ENCODE peak calls at places on chromosomes 1 and 21, in five cellular contexts. One of them, this sample, is unnamed.

GRCh38 chr1:43292679-43293078 is 7.3 kb upstream of the C1orf210 start:
- DNase-seq in tibial nerve: no peak
- DNase-seq in thyroid gland: no peak
- DNase-seq in H9: no peak
- DNase-seq in GM23338: no peak
- DNase-seq in this sample: no peak

GRCh38 chr1:234102591-234102990 is 198.1 kb downstream of the SLC35F3 start:
- DNase-seq in thyroid gland: no peak
- DNase-seq in GM23338: no peak
- DNase-seq in H9: no peak
- DNase-seq in tibial nerve: no peak
- DNase-seq in this sample: no peak

GRCh38 chr21:45264919-45265515 is 22.7 kb downstream of the POFUT2 start:
- DNase-seq in tibial nerve: peak
- DNase-seq in GM23338: no peak
- DNase-seq in H9: peak
- DNase-seq in thyroid gland: no peak
- DNase-seq in this sample: no peak

GRCh38 chr1:53368314-53369033 is 40.6 kb upstream of the LRP8 start:
- DNase-seq in tibial nerve: no peak
- DNase-seq in GM23338: no peak
- DNase-seq in H9: peak
- DNase-seq in thyroid gland: no peak
- DNase-seq in this sample: peak

GRCh38 chr1:186536272-186536905 is 75.5 kb upstream of the PDC start:
- DNase-seq in tibial nerve: no peak
- DNase-seq in GM23338: no peak
- DNase-seq in H9: no peak
- DNase-seq in thyroid gland: no peak
- DNase-seq in this sample: no peak

GRCh38 chr1:87154351-87154750 is 174.3 kb upstream of the LMO4 start:
- DNase-seq in thyroid gland: no peak
- DNase-seq in tibial nerve: no peak
- DNase-seq in GM23338: no peak
- DNase-seq in H9: no peak
- DNase-seq in this sample: no peak

GRCh38 chr21:33099131-33099530 is 29.2 kb downstream of the OLIG1 start:
- DNase-seq in GM23338: no peak
- DNase-seq in tibial nerve: no peak
- DNase-seq in H9: no peak
- DNase-seq in thyroid gland: no peak
- DNase-seq in this sample: no peak

GRCh38 chr21:33973268-33973667 is 57.7 kb upstream of the ATP5PO start:
- DNase-seq in tibial nerve: no peak
- DNase-seq in H9: no peak
- DNase-seq in thyroid gland: no peak
- DNase-seq in GM23338: no peak
- DNase-seq in this sample: no peak

GRCh38 chr1:89804646-89805237 is 16.1 kb upstream of the LRRC8D start:
- DNase-seq in GM23338: peak
- DNase-seq in H9: peak
- DNase-seq in thyroid gland: peak
- DNase-seq in tibial nerve: peak
- DNase-seq in this sample: peak

GRCh38 chr1:97119260-97119659 is 397.7 kb downstream of the PTBP2 start:
- DNase-seq in H9: no peak
- DNase-seq in thyroid gland: no peak
- DNase-seq in GM23338: no peak
- DNase-seq in tibial nerve: no peak
- DNase-seq in this sample: no peak

GRCh38 chr21:32371913-32372314 is 20.9 kb downstream of the URB1 start:
- DNase-seq in thyroid gland: no peak
- DNase-seq in tibial nerve: no peak
- DNase-seq in GM23338: no peak
- DNase-seq in H9: no peak
- DNase-seq in this sample: no peak

GRCh38 chr21:29260461-29260860 is 38.3 kb upstream of the BACH1 start:
- DNase-seq in thyroid gland: no peak
- DNase-seq in H9: no peak
- DNase-seq in GM23338: no peak
- DNase-seq in tibial nerve: no peak
- DNase-seq in this sample: no peak

GRCh38 chr1:21491483-21492170 is 17.6 kb upstream of the ALPL start:
- DNase-seq in GM23338: no peak
- DNase-seq in tibial nerve: no peak
- DNase-seq in H9: no peak
- DNase-seq in thyroid gland: peak
- DNase-seq in this sample: no peak

GRCh38 chr21:43988016-43988415 is 24.1 kb upstream of the TRAPPC10 start:
- DNase-seq in tibial nerve: no peak
- DNase-seq in thyroid gland: no peak
- DNase-seq in H9: no peak
- DNase-seq in GM23338: no peak
- DNase-seq in this sample: no peak
- H3K27ac ChIP-seq in tibial nerve: no peak
- H3K27ac ChIP-seq in thyroid gland: no peak
- H3K27ac ChIP-seq in H9: no peak
- H3K27ac ChIP-seq in GM23338: no peak
- H3K27ac ChIP-seq in this sample: no peak

DNA sequence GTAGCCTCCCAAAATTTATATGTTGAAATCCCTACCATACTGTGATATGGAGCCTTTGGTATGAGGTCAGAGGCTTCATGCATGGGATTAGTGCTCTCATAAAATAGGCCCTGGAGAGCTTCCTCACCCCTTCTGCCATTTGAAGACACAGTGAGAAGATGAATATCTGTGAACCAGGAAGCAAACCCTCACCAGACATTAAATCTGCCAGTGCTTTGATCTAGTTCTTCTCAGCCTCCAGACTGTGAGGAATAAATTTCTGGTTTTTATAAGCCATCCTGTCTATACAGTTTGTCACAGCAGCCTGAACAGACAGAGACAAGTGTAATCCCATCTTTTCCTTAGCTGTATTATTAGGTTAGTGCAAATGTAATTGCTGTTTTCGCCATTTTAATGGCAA is 88.4 kb downstream of the OLFML2B start:
- DNase-seq in thyroid gland: no peak
- DNase-seq in tibial nerve: no peak
- DNase-seq in H9: no peak
- DNase-seq in GM23338: no peak
- DNase-seq in this sample: no peak
- H3K27ac ChIP-seq in thyroid gland: no peak
- H3K27ac ChIP-seq in tibial nerve: no peak
- H3K27ac ChIP-seq in H9: no peak
- H3K27ac ChIP-seq in GM23338: no peak
- H3K27ac ChIP-seq in this sample: no peak

GRCh38 chr1:229665912-229666558 is 40.0 kb downstream of the URB2 start:
- DNase-seq in tibial nerve: no peak
- DNase-seq in thyroid gland: no peak
- DNase-seq in H9: no peak
- DNase-seq in GM23338: no peak
- DNase-seq in this sample: no peak

GRCh38 chr1:229657993-229658755 is 32.1 kb downstream of the URB2 start:
- DNase-seq in H9: no peak
- DNase-seq in GM23338: no peak
- DNase-seq in tibial nerve: no peak
- DNase-seq in thyroid gland: no peak
- DNase-seq in this sample: no peak

GRCh38 chr1:229664133-229664689 is 38.2 kb downstream of the URB2 start:
- DNase-seq in thyroid gland: no peak
- DNase-seq in GM23338: no peak
- DNase-seq in H9: no peak
- DNase-seq in tibial nerve: no peak
- DNase-seq in this sample: peak

GRCh38 chr1:229661022-229661877 is 35.2 kb downstream of the URB2 start:
- DNase-seq in GM23338: peak
- DNase-seq in thyroid gland: peak
- DNase-seq in H9: peak
- DNase-seq in tibial nerve: peak
- DNase-seq in this sample: peak

DNA sequence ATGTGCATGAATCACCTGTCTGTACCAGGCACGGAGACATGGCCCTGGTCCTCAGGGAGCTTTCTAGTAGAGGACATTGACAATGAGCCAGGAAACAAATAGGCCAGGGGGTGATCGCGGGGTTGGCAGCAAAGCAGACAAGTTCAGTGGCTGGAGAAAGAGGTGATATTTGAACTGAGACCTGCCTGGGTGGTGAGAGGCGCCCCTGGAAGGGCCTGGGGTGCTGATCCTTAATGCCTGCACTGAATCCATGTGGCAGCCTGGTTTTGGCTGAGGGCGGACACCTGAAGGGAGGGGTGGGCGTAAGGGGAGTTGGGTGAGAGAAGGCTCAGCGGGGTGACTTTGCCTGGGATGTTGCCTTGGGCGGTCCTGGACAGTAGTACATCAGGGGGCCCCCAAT is 35.9 kb downstream of the URB2 start:
- DNase-seq in tibial nerve: no peak
- DNase-seq in thyroid gland: no peak
- DNase-seq in GM23338: no peak
- DNase-seq in H9: no peak
- DNase-seq in this sample: no peak
- H3K27ac ChIP-seq in tibial nerve: no peak
- H3K27ac ChIP-seq in thyroid gland: no peak
- H3K27ac ChIP-seq in GM23338: no peak
- H3K27ac ChIP-seq in H9: no peak
- H3K27ac ChIP-seq in this sample: no peak

DNA sequence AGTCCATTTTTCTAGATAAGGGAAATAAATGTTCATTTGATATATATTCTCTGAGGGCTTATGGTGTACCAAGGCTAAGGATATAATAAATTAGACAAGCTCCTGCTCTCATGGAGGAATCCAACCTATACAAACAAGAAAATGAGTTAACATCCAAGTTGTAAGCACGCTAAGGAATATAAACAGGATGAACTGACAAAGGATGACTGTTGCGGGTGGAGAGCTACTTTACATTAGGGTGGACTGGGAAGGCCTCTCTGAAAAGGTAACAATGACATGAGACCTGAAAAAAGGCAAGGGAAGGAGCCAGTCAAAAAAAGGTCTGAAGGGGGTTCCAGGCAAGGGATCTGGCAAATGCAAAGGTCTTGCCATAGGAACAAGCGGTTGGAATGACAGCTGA is 3.1 kb downstream of the BCAR3 start:
- DNase-seq in tibial nerve: no peak
- DNase-seq in GM23338: no peak
- DNase-seq in H9: no peak
- DNase-seq in thyroid gland: no peak
- DNase-seq in this sample: no peak
- H3K27ac ChIP-seq in tibial nerve: peak
- H3K27ac ChIP-seq in GM23338: no peak
- H3K27ac ChIP-seq in H9: no peak
- H3K27ac ChIP-seq in thyroid gland: no peak
- H3K27ac ChIP-seq in this sample: no peak

DNA sequence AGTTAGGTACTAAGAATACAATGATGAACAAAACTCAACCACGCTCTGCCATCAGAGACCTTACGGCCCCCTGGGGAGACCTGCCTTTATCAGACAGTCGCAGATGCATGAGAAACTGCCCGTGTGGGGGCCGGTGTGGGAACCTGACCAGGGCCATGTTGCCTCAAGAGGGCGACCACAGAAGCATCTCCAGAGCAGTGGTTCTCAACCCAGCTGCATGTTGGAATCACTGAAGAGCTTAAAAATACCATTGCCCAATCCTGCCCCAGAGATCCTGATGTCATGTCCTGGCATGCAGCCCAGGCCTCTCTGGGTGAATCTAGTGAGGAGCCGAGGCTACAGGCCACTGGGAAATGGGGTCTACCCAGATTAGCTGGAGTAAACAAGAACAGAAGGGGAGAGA is 108.7 kb downstream of the PRDM2 start:
- DNase-seq in H9: no peak
- DNase-seq in tibial nerve: peak
- DNase-seq in thyroid gland: peak
- DNase-seq in GM23338: no peak
- DNase-seq in this sample: no peak
- H3K27ac ChIP-seq in H9: no peak
- H3K27ac ChIP-seq in tibial nerve: no peak
- H3K27ac ChIP-seq in thyroid gland: no peak
- H3K27ac ChIP-seq in GM23338: no peak
- H3K27ac ChIP-seq in this sample: no peak

GRCh38 chr1:198467342-198467741 is 73.1 kb downstream of the ATP6V1G3 start:
- DNase-seq in GM23338: no peak
- DNase-seq in tibial nerve: no peak
- DNase-seq in H9: no peak
- DNase-seq in thyroid gland: no peak
- DNase-seq in this sample: no peak

GRCh38 chr1:198463709-198464108 is 76.8 kb downstream of the ATP6V1G3 start:
- DNase-seq in thyroid gland: no peak
- DNase-seq in GM23338: no peak
- DNase-seq in tibial nerve: no peak
- DNase-seq in H9: no peak
- DNase-seq in this sample: no peak

GRCh38 chr1:198462365-198463025 is 78.0 kb downstream of the ATP6V1G3 start:
- DNase-seq in H9: no peak
- DNase-seq in tibial nerve: no peak
- DNase-seq in GM23338: no peak
- DNase-seq in thyroid gland: no peak
- DNase-seq in this sample: no peak

GRCh38 chr1:198467907-198468306 is 72.6 kb downstream of the ATP6V1G3 start:
- DNase-seq in H9: no peak
- DNase-seq in tibial nerve: no peak
- DNase-seq in GM23338: no peak
- DNase-seq in thyroid gland: no peak
- DNase-seq in this sample: no peak

DNA sequence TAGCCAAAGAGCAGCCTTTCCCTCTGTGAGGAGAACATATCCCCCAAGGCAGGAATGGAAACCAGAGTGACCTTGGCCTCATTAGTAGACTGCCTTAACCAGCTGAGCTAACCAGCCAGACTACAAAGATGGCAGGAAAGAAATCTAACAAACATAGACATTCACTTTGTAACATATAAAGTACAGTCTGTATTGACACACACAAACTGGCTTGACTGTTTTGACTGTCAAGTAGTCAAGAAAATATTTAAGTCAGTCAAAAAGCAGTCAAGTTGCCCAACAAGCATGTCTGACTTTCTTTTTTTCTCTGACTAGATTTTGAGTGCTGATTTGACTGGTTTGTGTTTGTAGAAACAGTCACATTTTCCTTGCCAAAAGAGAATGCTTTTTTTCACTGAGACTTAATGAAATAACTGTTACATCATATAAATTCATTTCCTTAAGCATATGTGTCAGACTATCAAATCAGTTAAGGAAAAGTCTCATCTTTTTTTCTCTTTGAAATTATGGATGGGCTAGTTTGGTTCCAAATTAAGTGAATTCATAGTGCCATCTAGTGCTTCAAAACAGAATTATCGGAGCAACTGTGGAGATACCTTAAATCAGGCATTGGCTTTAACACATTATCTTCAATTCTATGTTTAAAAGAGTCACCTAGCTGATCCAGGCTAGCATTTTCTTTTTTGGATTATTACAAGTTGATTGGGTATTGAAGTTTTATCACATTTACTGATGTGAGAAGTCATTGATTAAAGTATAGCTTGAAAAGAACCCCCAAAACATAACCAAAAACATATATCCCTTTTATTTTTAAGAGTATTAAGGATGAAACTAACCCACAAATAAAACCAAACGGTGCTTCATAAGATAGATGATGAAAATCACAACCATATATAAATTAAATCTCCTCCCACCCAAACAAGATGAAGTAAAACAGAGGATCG is 75.0 kb downstream of the ATP6V1G3 start:
- DNase-seq in GM23338: peak
- DNase-seq in tibial nerve: no peak
- DNase-seq in H9: no peak
- DNase-seq in thyroid gland: no peak
- DNase-seq in this sample: no peak
- H3K27ac ChIP-seq in GM23338: no peak
- H3K27ac ChIP-seq in tibial nerve: no peak
- H3K27ac ChIP-seq in H9: no peak
- H3K27ac ChIP-seq in thyroid gland: no peak
- H3K27ac ChIP-seq in this sample: no peak

This sample was measured in body of pancreas.